ENCODE peak calls at places on chromosomes 12 and 14, in six cellular contexts. V is neural progenitor cell, Q is left lung, N is A549, K is testis, P is HAP-1. A is an unnamed sample. For H3K4me1, the result is how much of the 10 kb centered on the place peaks cover.

GRCh38 chr12:111758120-111758561 is 8.6 kb upstream of the ALDH2 start:
- DNase-seq in N (no peak), Q (peak), P (no peak), V (peak), K (peak), A (no peak)

GRCh38 chr14:86038401-86038985 is 508.5 kb downstream of the FLRT2 start:
- DNase-seq in K (peak), V (peak), Q (peak), P (peak), N (peak), A (peak)

GRCh38 chr14:101187816-101188570 is 284.5 kb upstream of the RTL1 start:
- DNase-seq in V (no peak), Q (no peak), P (no peak), K (no peak), N (no peak), A (no peak)

GRCh38 chr12:67517181-67517887 is 131.2 kb upstream of the DYRK2 start:
- DNase-seq in K (no peak), P (no peak), Q (no peak), N (peak), V (no peak), A (peak)

GRCh38 chr14:33229269-33229924 is 290.7 kb downstream of the NPAS3 start:
- DNase-seq in N (no peak), P (no peak), K (no peak), Q (no peak), V (no peak), A (no peak)

GRCh38 chr12:28253175-28253641 is 63.0 kb downstream of the CCDC91 start:
- DNase-seq in K (no peak), N (no peak), P (no peak), Q (no peak), V (no peak), A (no peak)

GRCh38 chr12:27623645-27624044 is 72.6 kb upstream of the REP15 start:
- DNase-seq in N (peak), P (no peak), K (no peak), V (no peak), Q (no peak), A (no peak)

GRCh38 chr14:67928375-67928774 is 108.8 kb downstream of the RAD51B start:
- DNase-seq in P (peak), K (peak), Q (no peak), N (no peak), V (no peak), A (no peak)

GRCh38 chr12:4108803-4109345 is 164.7 kb upstream of the CCND2 start:
- DNase-seq in V (no peak), Q (no peak), P (no peak), K (no peak), N (no peak), A (no peak)

GRCh38 chr14:76939015-76939742 is 89.3 kb downstream of the IRF2BPL start:
- DNase-seq in K (no peak), Q (no peak), P (no peak), V (no peak), N (no peak), A (no peak)

GRCh38 chr14:87175175-87175574 is 817.8 kb downstream of the GALC start:
- DNase-seq in P (no peak), V (no peak), K (no peak), N (no peak), Q (no peak), A (no peak)

GRCh38 chr14:73796881-73797539 is 54.6 kb upstream of the PTGR2 start:
- DNase-seq in K (no peak), V (no peak), N (no peak), P (no peak), Q (no peak), A (no peak)

GRCh38 chr12:53062011-53062961 is 12.4 kb downstream of the TNS2 start:
- DNase-seq in N (no peak), V (no peak), Q (peak), K (peak), P (no peak), A (no peak)

GRCh38 chr12:107337354-107338095 is 244.2 kb upstream of the CRY1 start:
- DNase-seq in P (no peak), N (peak), V (no peak), Q (no peak), K (no peak), A (no peak)

GRCh38 chr14:36556811-36557433 is 25.5 kb downstream of the NKX2-8 start:
- DNase-seq in Q (no peak), N (peak), P (peak), V (peak), K (peak), A (no peak)

GRCh38 chr14:75527449-75528163 is 5.3 kb downstream of the BATF start:
- DNase-seq in K (no peak), N (no peak), Q (no peak), P (no peak), V (no peak), A (no peak)

GRCh38 chr14:99989032-99989431 is 76.2 kb upstream of the EVL start:
- DNase-seq in K (no peak), V (no peak), Q (no peak), N (no peak), P (no peak), A (no peak)

GRCh38 chr12:68374315-68374982 is 42.3 kb upstream of the MDM1 start:
- DNase-seq in N (no peak), K (no peak), P (no peak), Q (no peak), V (no peak), A (peak)

GRCh38 chr12:62370189-62370588 is 96.4 kb upstream of the MON2 start:
- DNase-seq in Q (no peak), K (no peak), V (no peak), P (no peak), N (no peak), A (no peak)

GRCh38 chr12:52053570-52054209 is 2.4 kb downstream of the NR4A1 start:
- DNase-seq in Q (no peak), P (no peak), K (no peak), V (no peak), N (peak), A (no peak)

GRCh38 chr14:76811561-76811960 is 1.1 kb downstream of the ANGEL1 start:
- DNase-seq in K (no peak), V (peak), P (no peak), Q (no peak), N (no peak), A (no peak)

GRCh38 chr12:77388611-77389265 is 323.4 kb upstream of the E2F7 start:
- DNase-seq in N (no peak), V (no peak), P (no peak), K (no peak), Q (no peak), A (no peak)

GRCh38 chr14:35808076-35808657 is 928 bp downstream of the RALGAPA1 start:
- DNase-seq in K (peak), Q (no peak), N (peak), V (peak), P (peak), A (peak)

GRCh38 chr14:64303471-64303917 is 9.3 kb upstream of the ESR2 start:
- DNase-seq in K (no peak), P (peak), N (peak), V (peak), Q (no peak), A (peak)

GRCh38 chr12:98229539-98229921 is 285.9 kb upstream of the TMPO start:
- DNase-seq in V (no peak), N (no peak), P (no peak), K (no peak), Q (no peak), A (no peak)

GRCh38 chr12:66405395-66405794 is 103.1 kb downstream of the HELB start:
- DNase-seq in P (no peak), V (no peak), N (no peak), K (no peak), Q (no peak), A (no peak)

GRCh38 chr14:105460616-105461015 is 14.0 kb upstream of the CRIP2 start:
- DNase-seq in Q (no peak), N (no peak), P (no peak), V (no peak), K (no peak), A (no peak)

GRCh38 chr12:56723889-56724659 is 1.0 kb downstream of the NACA start:
- DNase-seq in V (peak), K (peak), N (peak), Q (peak), P (no peak), A (no peak)

GRCh38 chr12:56724660-56724988 is 475 bp downstream of the NACA start:
- DNase-seq in Q (no peak), V (peak), N (no peak), K (peak), P (no peak), A (no peak)

GRCh38 chr12:56722832-56723231 is 2.3 kb downstream of the NACA start:
- DNase-seq in N (no peak), P (no peak), K (no peak), V (no peak), Q (no peak), A (peak)

GRCh38 chr12:56721721-56722120 is 3.4 kb downstream of the NACA start:
- DNase-seq in Q (no peak), P (no peak), N (no peak), K (no peak), V (no peak), A (no peak)

DNA sequence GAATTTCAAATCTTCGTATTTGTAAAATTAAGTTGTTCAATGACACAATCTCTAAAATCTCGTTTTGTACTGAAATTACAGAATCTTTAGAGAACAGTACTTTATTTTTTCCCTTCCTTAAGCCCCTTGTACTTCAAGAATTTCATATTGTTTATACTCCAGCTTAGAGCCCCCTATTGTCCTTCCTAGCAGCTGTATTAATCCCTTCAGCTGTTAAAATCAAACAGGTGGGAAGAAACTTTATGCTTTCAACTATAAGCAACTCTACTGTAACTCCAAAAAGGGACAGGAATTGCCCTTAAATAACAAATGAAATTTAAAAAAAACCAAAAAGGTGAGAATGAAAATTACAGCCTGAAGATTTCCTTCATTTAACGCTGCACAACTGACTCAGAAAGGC is 1.7 kb downstream of the NACA start:
- DNase-seq in Q (no peak), K (no peak), N (no peak), V (no peak), P (peak), A (no peak)
- H3K4me1 ChIP-seq in Q (half or more), K (under half), N (half or more), V (under half), P (under half), A (under half)

DNA sequence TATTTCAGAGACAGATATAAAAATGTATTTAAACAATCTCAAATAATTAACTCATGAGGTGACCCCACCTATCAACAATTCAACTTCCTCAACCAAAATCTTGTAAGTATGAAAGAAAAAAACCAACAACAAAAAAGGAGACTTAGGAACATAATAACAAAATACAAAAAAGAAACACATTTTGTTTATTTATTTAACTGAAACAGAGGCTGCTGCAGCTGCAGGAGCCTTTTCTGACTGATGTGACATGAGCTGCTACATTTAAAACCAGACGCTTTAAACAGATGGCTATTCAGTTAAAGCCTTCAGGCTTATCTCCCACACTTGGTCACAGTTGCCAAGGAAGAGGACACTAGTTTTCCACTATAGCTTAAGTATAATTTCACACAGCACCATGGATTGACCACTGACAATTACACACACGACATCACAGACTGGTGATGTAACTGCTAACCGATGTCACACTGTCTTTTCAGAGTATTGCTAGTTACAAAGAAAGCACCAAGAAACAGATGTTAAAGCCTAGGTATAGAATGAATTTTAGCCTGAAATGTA is 113.2 kb downstream of the MED13L start:
- DNase-seq in K (no peak), Q (no peak), P (no peak), V (no peak), N (no peak), A (no peak)
- H3K4me1 ChIP-seq in K (under half), Q (half or more), P (under half), V (under half), N (half or more), A (half or more)

DNA sequence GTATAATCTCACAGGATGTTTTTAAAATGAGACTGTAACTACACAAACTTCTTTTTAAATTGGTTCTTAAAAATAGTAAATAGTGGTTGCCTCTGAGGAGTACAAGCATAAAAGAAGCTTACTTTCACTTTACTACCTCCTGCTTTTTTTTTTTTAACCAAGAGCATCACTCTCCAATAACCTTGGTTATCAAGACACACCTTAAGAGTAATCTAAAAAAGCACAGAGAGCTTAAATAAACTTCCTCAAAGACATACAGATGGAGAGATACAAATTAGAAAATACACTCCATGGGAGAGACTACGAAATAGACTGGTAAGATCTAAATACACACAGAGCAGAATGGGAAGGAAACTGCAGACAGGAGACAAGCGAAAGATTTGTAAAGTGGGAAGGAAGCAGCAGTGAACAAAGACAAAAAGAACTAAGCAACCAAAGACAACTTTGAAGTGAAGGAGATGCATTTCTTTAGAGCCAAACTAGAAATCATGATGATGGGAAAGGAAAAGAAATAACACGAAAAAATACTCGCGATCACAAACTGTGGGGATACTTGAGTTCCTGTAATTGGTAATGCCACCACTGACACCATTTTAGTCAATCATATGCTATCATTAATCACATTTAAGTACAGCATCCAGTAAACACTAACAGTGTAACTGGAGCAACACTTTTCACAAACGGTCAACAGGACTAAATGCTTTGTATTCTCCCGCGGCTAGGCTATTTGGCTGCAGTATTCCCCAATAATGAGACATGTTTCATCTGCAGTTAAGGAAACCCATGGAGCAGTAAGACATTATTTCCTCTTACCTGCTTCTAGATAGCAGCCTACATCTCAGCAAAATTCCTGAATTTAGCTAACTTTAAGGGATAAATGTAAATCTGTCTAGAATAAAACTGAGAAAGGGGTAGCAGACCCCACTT is 8.2 kb downstream of the SINHCAF start:
- DNase-seq in V (peak), N (no peak), K (no peak), P (peak), Q (no peak), A (no peak)
- H3K4me1 ChIP-seq in V (half or more), N (half or more), K (under half), P (half or more), Q (half or more), A (half or more)

GRCh38 chr12:6372403-6373003 is 2.9 kb downstream of the SCNN1A start:
- DNase-seq in P (no peak), V (peak), Q (no peak), N (peak), K (no peak), A (peak)

GRCh38 chr12:6374781-6375150 is 597 bp downstream of the SCNN1A start:
- DNase-seq in N (no peak), Q (no peak), K (no peak), V (no peak), P (no peak), A (no peak)

GRCh38 chr12:6375269-6376078 is at the start of gene SCNN1A:
- DNase-seq in K (no peak), Q (peak), V (peak), N (no peak), P (no peak), A (peak)

GRCh38 chr12:6373022-6373787 is 2.2 kb downstream of the SCNN1A start:
- DNase-seq in N (no peak), P (no peak), K (no peak), Q (no peak), V (no peak), A (peak)

GRCh38 chr12:6374028-6374780 is 1.2 kb downstream of the SCNN1A start:
- DNase-seq in V (no peak), P (no peak), N (no peak), K (no peak), Q (no peak), A (no peak)
- H3K4me1 ChIP-seq in V (half or more), P (under half), N (half or more), K (under half), Q (half or more), A (half or more)

DNA sequence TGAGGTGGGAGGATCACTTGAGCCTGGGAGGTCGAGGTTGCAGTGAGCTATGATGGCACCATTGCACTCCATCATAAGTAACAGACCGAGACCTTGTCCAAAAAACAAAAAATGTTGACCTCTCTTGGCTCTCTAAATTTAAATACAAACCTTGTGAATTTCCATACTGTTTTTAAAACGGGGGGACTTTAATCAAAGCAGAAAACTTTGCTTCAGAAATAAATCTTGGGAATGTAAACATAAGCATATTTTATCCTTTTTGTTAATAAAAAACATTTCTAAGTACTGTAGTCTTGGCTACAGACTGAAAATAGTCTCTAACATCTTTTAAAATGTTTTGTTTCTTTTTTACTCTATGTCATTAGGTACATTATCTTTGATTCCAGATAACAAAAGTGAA is 130.7 kb upstream of the RASSF8 start:
- DNase-seq in P (no peak), V (no peak), Q (no peak), K (no peak), N (no peak), A (no peak)
- H3K4me1 ChIP-seq in P (under half), V (under half), Q (under half), K (under half), N (under half), A (under half)

GRCh38 chr12:2265461-2266167 is 212.8 kb downstream of the CACNA1C start:
- DNase-seq in V (no peak), P (no peak), K (no peak), Q (no peak), N (no peak), A (no peak)
- H3K4me1 ChIP-seq in V (under half), P (under half), K (under half), Q (under half), N (under half), A (under half)

DNA sequence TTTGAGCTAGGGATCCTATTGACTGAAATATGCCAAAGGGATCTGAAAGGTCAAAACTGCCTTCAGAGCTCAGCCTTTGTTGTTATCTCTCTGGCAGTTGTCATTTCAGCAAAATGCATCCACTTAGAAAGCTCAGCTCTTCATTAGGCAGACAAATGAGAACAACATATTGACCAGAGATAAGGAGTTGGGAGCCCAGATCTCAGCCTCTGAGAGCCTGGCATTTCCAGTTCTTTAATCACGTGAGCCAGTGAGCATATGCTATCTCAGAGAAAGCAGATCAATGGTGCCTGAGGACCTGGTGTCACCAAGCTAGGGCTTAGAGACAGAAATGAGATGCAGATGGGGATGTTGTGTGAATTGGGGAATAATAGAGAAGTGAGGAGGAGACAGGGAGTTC is 101.1 kb downstream of the DAD1 start:
- DNase-seq in Q (no peak), V (no peak), N (no peak), K (no peak), P (no peak), A (no peak)
- H3K4me1 ChIP-seq in Q (under half), V (under half), N (under half), K (under half), P (under half), A (under half)

A was measured in PC-9.